ENCODE peak calls at places on chromosomes 4 and X, in four cellular contexts. V, L, Q and T are unnamed samples.
A peak's percentile ranks its signal among the peaks of the same experiment; 100 is the strongest.

GRCh38 chrX:10617186-10617963 is 3.0 kb downstream of the MID1 start:
- DNase-seq in Q (no peak), L (no peak), V (no peak), T (no peak)

GRCh38 chrX:10356979-10357378 is 200.2 kb downstream of the CLCN4 start:
- DNase-seq in V (no peak), Q (peak; percentile 68), L (no peak), T (peak; percentile 40)

GRCh38 chrX:76148011-76148665 is 24.7 kb upstream of the PBDC1 start:
- DNase-seq in L (no peak), Q (peak; percentile 51), V (no peak), T (peak; percentile 46)

GRCh38 chr4:113832795-113833194 is 71.3 kb upstream of the CAMK2D start:
- DNase-seq in Q (no peak), V (no peak), L (no peak), T (no peak)

GRCh38 chrX:48835524-48836329 is at the start of gene PCSK1N:
- DNase-seq in L (no peak), V (no peak), Q (no peak), T (no peak)

GRCh38 chr4:41882622-41883347 is 52.4 kb upstream of the TMEM33 start:
- DNase-seq in Q (peak; percentile 25), L (peak; percentile 59), V (no peak), T (peak; percentile 42)

GRCh38 chr4:67020079-67020807 is 525.1 kb downstream of the CENPC start:
- DNase-seq in L (no peak), Q (no peak), V (no peak), T (peak; percentile 6)

GRCh38 chrX:38055170-38055847 is 49.0 kb downstream of the SYTL5 start:
- DNase-seq in L (no peak), V (no peak), Q (peak; percentile 70), T (peak; percentile 62)

GRCh38 chrX:66931713-66932112 is 292.8 kb upstream of the EDA2R start:
- DNase-seq in L (no peak), V (no peak), Q (no peak), T (no peak)

GRCh38 chr4:87283151-87283550 is 39.5 kb downstream of the HSD17B13 start:
- DNase-seq in Q (no peak), V (no peak), L (no peak), T (no peak)

GRCh38 chrX:140766024-140766611 is 56.6 kb downstream of the LINC00632 start:
- DNase-seq in L (peak; percentile 51), V (peak; percentile 47), Q (peak; percentile 80), T (peak; percentile 74)

GRCh38 chr4:141047228-141047884 is 85.9 kb downstream of the RNF150 start:
- DNase-seq in V (no peak), L (no peak), Q (peak; percentile 77), T (peak; percentile 59)

GRCh38 chr4:185080545-185080944 is 62.3 kb downstream of the HELT start:
- DNase-seq in L (no peak), V (no peak), Q (no peak), T (no peak)

GRCh38 chr4:185088899-185089298 is 54.2 kb upstream of the SLC25A4 start:
- DNase-seq in Q (no peak), L (no peak), V (no peak), T (no peak)

GRCh38 chr4:185082549-185082948 is 60.5 kb upstream of the SLC25A4 start:
- DNase-seq in Q (peak; percentile 11), V (no peak), L (no peak), T (no peak)

GRCh38 chr4:185086053-185086452 is 57.0 kb upstream of the SLC25A4 start:
- DNase-seq in V (no peak), Q (peak; percentile 2), L (no peak), T (no peak)
- H3K4me3 ChIP-seq in V (no peak overlapping the region), Q (no peak overlapping the region), L (no peak overlapping the region), T (no peak overlapping the region)

DNA sequence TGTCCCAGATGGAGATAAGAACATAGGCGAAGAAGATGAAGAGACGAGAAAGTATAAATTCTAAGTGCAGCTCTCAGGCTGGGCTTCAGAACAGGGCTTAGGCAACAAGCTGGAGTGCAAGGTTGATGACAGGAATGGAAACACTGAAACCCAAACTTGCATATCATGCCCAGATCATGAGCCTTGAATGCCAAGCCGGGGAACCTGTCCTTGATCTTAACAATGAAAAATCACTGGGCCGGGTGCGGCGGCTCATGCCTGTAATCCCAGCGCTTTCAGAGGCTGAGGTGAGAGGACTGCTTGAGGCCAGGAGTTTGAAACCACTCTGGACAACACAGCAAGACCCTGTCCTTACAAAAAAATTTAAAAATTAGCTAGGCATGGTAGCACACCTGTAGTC is 17.2 kb downstream of the AFAP1 start:
- DNase-seq in V (no peak), Q (no peak), L (no peak), T (no peak)
- TF ChIP-seq CTCF in V (no peak), Q (no peak), L (no peak), T (no peak)

GRCh38 chr4:1997712-1998111 is 11.1 kb downstream of the NELFA start:
- DNase-seq in Q (no peak), L (no peak), V (no peak), T (no peak)
- H3K4me3 ChIP-seq in Q (no peak overlapping the region), L (no peak overlapping the region), V (no peak overlapping the region), T (no peak overlapping the region)

GRCh38 chr4:128385683-128386304 is 98.2 kb upstream of the PGRMC2 start:
- DNase-seq in V (no peak), L (no peak), Q (peak; percentile 75), T (peak; percentile 89)
- TF ChIP-seq CTCF in V (peak; percentile 23), L (peak; percentile 8), Q (peak; percentile 46), T (peak; percentile 6)

DNA sequence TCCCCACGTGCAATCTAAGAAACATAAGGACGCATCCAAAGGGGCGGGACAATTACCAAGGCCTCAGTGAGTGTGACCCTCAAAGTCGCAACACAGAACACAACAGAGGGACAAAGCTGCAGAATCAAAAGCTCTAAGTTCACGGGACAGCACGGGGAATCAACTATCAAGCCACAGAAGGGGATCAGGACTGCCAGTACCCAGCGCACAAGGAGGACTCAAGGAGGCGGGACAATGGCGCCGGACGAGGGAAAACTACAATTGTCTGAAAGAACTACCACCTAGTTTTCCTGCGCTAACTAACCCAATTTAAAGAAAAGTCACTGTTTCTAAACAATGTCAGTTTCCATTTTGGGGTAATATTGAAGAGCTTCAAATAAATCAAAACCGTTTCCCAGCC is 1.3 kb downstream of the FAM53A start:
- DNase-seq in V (no peak), L (no peak), Q (no peak), T (no peak)
- H3K4me3 ChIP-seq in V (peak overlapping the region; percentile 66), L (peak overlapping the region; percentile 85), Q (peak overlapping the region; percentile 59), T (peak overlapping the region; percentile 50)